ENCODE peak calls at places on chromosome 14, in five cellular contexts. D is adrenal gland, F is RWPE2, Q is hepatocyte, R is stomach. G is an unnamed sample.
A peak's percentile ranks its signal among the peaks of the same experiment; 100 is the strongest.

GRCh38 chr14:77268989-77269595 is 1.9 kb downstream of the NGB start:
- DNase-seq in D (no peak), F (no peak), Q (no peak), R (no peak), G (no peak)

GRCh38 chr14:98634043-98634820 is 637.8 kb downstream of the BCL11B start:
- DNase-seq in D (no peak), F (no peak), Q (no peak), R (no peak), G (no peak)

GRCh38 chr14:90382491-90383125 is 14.2 kb upstream of the CALM1 start:
- DNase-seq in D (peak; percentile 85), F (no peak), Q (peak; percentile 88), R (peak; percentile 69), G (no peak)

GRCh38 chr14:91387135-91387849 is 30.3 kb downstream of the CCDC88C start:
- DNase-seq in D (no peak), F (no peak), Q (no peak), R (no peak), G (no peak)

GRCh38 chr14:68671899-68672298 is 121.0 kb downstream of the ZFP36L1 start:
- DNase-seq in D (no peak), F (no peak), Q (no peak), R (no peak), G (no peak)

GRCh38 chr14:33914676-33915516 is 36.0 kb downstream of the EGLN3 start:
- DNase-seq in D (no peak), F (no peak), Q (peak; percentile 77), R (peak; percentile 33), G (peak; percentile 51)

GRCh38 chr14:69260979-69261605 is 1.1 kb downstream of the GALNT16 start:
- DNase-seq in D (peak; percentile 33), F (no peak), Q (peak; percentile 76), R (peak; percentile 37), G (no peak)

GRCh38 chr14:72594099-72594901 is 299.6 kb downstream of the DPF3 start:
- DNase-seq in D (no peak), F (no peak), Q (no peak), R (no peak), G (no peak)

GRCh38 chr14:61866932-61867920 is 105.0 kb downstream of the SNAPC1 start:
- DNase-seq in D (no peak), F (no peak), Q (no peak), R (no peak), G (no peak)

GRCh38 chr14:79426103-79426755 is 785.1 kb downstream of the DIO2 start:
- DNase-seq in D (no peak), F (no peak), Q (no peak), R (no peak), G (no peak)

GRCh38 chr14:33408291-33408690 is 469.6 kb downstream of the NPAS3 start:
- DNase-seq in D (no peak), F (no peak), Q (no peak), R (no peak), G (no peak)

GRCh38 chr14:32702571-32702970 is 236.1 kb upstream of the NPAS3 start:
- DNase-seq in D (peak; percentile 15), F (no peak), Q (no peak), R (no peak), G (no peak)

GRCh38 chr14:66359500-66359899 is 126.7 kb upstream of the CCDC196 start:
- DNase-seq in D (peak; percentile 15), F (no peak), Q (peak; percentile 78), R (no peak), G (peak; percentile 19)

GRCh38 chr14:72771561-72771960 is 122.3 kb downstream of the DPF3 start:
- DNase-seq in D (no peak), F (no peak), Q (no peak), R (no peak), G (no peak)

GRCh38 chr14:25537846-25538455 is 488.0 kb upstream of the STXBP6 start:
- DNase-seq in D (peak; percentile 68), F (no peak), Q (peak; percentile 68), R (peak; percentile 44), G (no peak)

GRCh38 chr14:59333668-59334067 is 131.5 kb downstream of the GPR135 start:
- DNase-seq in D (peak; percentile 35), F (no peak), Q (peak; percentile 71), R (no peak), G (peak; percentile 27)

GRCh38 chr14:97544581-97544980 is 747.4 kb downstream of the VRK1 start:
- DNase-seq in D (peak; percentile 29), F (no peak), Q (no peak), R (no peak), G (no peak)

GRCh38 chr14:61147898-61148549 is 133.1 kb downstream of the TMEM30B start:
- DNase-seq in D (no peak), F (no peak), Q (no peak), R (no peak), G (peak; percentile 95)

GRCh38 chr14:38948171-38948570 is 154.9 kb downstream of the SEC23A start:
- DNase-seq in D (no peak), F (no peak), Q (no peak), R (no peak), G (peak; percentile 25)

GRCh38 chr14:63504628-63505027 is 38.5 kb downstream of the PPP2R5E start:
- DNase-seq in D (no peak), F (no peak), Q (no peak), R (no peak), G (no peak)

GRCh38 chr14:54338696-54339317 is 58.0 kb upstream of the CDKN3 start:
- DNase-seq in D (no peak), F (no peak), Q (peak; percentile 68), R (no peak), G (peak; percentile 49)

GRCh38 chr14:50469982-50470381 is 62.4 kb downstream of the MAP4K5 start:
- DNase-seq in D (no peak), F (no peak), Q (no peak), R (no peak), G (no peak)

GRCh38 chr14:77407158-77407557 is 16.2 kb downstream of the NOXRED1 start:
- DNase-seq in D (no peak), F (no peak), Q (no peak), R (no peak), G (no peak)

GRCh38 chr14:70036665-70037064 is 152.1 kb downstream of the SLC8A3 start:
- DNase-seq in D (no peak), F (no peak), Q (no peak), R (no peak), G (no peak)

GRCh38 chr14:68806526-68807147 is 13.8 kb upstream of the ZFP36L1 start:
- DNase-seq in D (no peak), F (peak; percentile 22), Q (peak; percentile 3), R (peak; percentile 24), G (no peak)

GRCh38 chr14:33679025-33679424 is 271.8 kb downstream of the EGLN3 start:
- DNase-seq in D (no peak), F (no peak), Q (no peak), R (no peak), G (no peak)

GRCh38 chr14:57479197-57479596 is 14.5 kb downstream of the CCDC198 start:
- DNase-seq in D (no peak), F (no peak), Q (no peak), R (no peak), G (no peak)

GRCh38 chr14:91614187-91614586 is 104.1 kb upstream of the PPP4R3A start:
- DNase-seq in D (no peak), F (no peak), Q (no peak), R (no peak), G (no peak)

GRCh38 chr14:89667983-89668382 is 250.9 kb upstream of the FOXN3 start:
- DNase-seq in D (peak; percentile 5), F (no peak), Q (no peak), R (no peak), G (no peak)

GRCh38 chr14:51604078-51604477 is 47.6 kb upstream of the FRMD6 start:
- DNase-seq in D (no peak), F (no peak), Q (peak; percentile 39), R (no peak), G (peak; percentile 59)

GRCh38 chr14:24665440-24665991 is 31.5 kb upstream of the GZMB start:
- DNase-seq in D (no peak), F (no peak), Q (no peak), R (no peak), G (no peak)

GRCh38 chr14:61475316-61475715 is 153.9 kb downstream of the PRKCH start:
- DNase-seq in D (no peak), F (no peak), Q (peak; percentile 86), R (no peak), G (no peak)

GRCh38 chr14:61252354-61253063 is 28.6 kb downstream of the TMEM30B start:
- DNase-seq in D (peak; percentile 90), F (peak; percentile 83), Q (peak; percentile 91), R (peak; percentile 69), G (peak; percentile 91)

GRCh38 chr14:21494902-21495762 is 16.0 kb downstream of the METTL3 start:
- DNase-seq in D (no peak), F (no peak), Q (no peak), R (no peak), G (no peak)

DNA sequence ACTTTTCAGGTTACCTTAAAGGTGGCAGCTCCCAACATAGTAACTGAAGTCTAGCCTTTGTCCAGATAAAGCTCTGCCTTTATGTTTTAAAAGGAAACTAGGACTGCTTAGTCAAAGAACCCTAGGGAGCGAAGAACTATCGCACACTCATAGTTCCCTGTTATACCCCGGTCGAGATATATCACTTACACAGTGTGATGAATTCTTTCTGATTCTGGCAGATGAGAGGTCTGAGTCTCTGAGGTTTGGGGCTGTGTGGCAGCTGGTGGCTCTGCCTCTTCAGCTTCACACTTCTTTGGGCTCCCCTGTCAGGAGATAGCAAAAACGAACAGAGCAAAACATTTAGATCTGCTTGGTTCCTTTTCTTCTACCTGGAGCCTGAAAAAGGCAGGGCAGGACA is 17.0 kb downstream of the ACIN1 start:
- DNase-seq in D (no peak), F (no peak), Q (no peak), R (no peak), G (no peak)
- H3K4me3 ChIP-seq in D (no peak overlapping the region), F (no peak overlapping the region), Q (no peak overlapping the region), R (no peak overlapping the region), G (no peak overlapping the region)

GRCh38 chr14:105316563-105316941 is 2.0 kb downstream of the PACS2 start:
- DNase-seq in D (no peak), F (no peak), Q (no peak), R (no peak), G (no peak)
- H3K4me3 ChIP-seq in D (no peak overlapping the region), F (no peak overlapping the region), Q (no peak overlapping the region), R (peak overlapping the region; percentile 80), G (no peak overlapping the region)

DNA sequence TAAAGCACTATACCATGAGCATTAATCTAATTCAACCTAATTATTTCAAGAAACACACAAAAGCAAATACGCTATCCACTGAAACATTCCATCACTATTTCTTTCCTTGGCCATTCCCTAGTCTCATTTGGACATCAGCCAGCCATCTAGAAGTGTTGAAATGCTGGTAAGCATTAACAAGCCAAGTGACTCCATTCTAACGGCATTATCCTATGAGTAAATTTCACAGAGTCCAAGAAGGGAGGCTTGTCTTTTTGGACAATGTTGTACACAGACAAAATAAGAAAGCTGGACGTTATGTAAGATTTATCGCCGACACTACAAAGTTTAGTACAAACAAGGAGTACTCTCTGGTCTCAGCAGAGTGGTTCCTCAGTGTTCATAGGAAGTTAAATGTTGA is 476.8 kb downstream of the FOXG1 start:
- DNase-seq in D (no peak), F (no peak), Q (no peak), R (no peak), G (no peak)
- H3K4me3 ChIP-seq in D (no peak overlapping the region), F (no peak overlapping the region), Q (no peak overlapping the region), R (no peak overlapping the region), G (no peak overlapping the region)

DNA sequence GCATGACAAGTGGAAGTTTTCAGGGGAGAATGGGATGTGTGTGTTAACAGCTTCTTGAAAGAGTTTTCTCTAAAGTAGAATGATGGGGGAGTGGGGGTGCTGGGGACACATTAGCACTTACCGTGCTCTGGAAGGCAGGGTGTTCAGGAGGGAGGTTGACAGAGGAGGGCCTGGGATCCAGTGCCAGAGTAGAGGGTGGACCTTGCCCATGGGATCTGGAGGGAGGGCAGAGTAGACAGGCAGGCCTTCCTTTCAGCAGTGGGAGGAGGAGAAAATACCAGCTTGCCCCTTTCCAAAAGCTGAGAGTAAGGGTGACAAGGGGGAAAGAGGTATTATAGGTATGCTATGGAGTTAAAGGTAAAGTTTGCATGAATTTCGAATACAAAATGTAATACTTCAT is 40.1 kb downstream of the TRAF3 start:
- DNase-seq in D (no peak), F (no peak), Q (no peak), R (no peak), G (no peak)
- H3K4me3 ChIP-seq in D (no peak overlapping the region), F (no peak overlapping the region), Q (no peak overlapping the region), R (no peak overlapping the region), G (no peak overlapping the region)

G was measured in HFF-Myc.